ENCODE peak calls at places on chromosomes 16 and 17, in ten cellular contexts. T is psoas muscle; Q is ovary; M is neuronal stem cell; R is Peyer's patch; E is aorta; D is CD8-positive, alpha-beta T cell; F is right atrium auricular region; N is ascending aorta; L is kidney. W is an unnamed sample. For H3K9me3, the result is how much of the 10 kb centered on the place peaks cover.

GRCh38 chr17:51682115-51682514 is 421.8 kb downstream of the UTP18 start:
- DNase-seq in T (no peak), Q (no peak), M (no peak), R (no peak), E (no peak), D (no peak), F (no peak), N (no peak), L (no peak), W (no peak)

GRCh38 chr16:58638148-58639036 is 8.8 kb upstream of the CNOT1 start:
- DNase-seq in T (peak), Q (no peak), M (no peak), R (no peak), E (peak), D (no peak), F (no peak), N (no peak), L (peak), W (peak)

GRCh38 chr17:44071198-44071520 is 624 bp downstream of the G6PC3 start:
- DNase-seq in T (no peak), Q (no peak), M (no peak), R (no peak), E (no peak), D (no peak), F (no peak), N (peak), L (no peak), W (no peak)

GRCh38 chr16:57802635-57803412 is 533 bp upstream of the KIFC3 start:
- DNase-seq in T (no peak), Q (no peak), M (no peak), R (peak), E (no peak), D (no peak), F (no peak), N (no peak), L (peak), W (no peak)

GRCh38 chr16:27432600-27432957 is 30.6 kb downstream of the IL21R start:
- DNase-seq in T (no peak), Q (no peak), M (no peak), R (no peak), E (no peak), D (no peak), F (no peak), N (peak), L (no peak), W (no peak)

GRCh38 chr17:50542795-50543774 is 3.9 kb upstream of the SPATA20 start:
- DNase-seq in T (no peak), Q (no peak), M (no peak), R (peak), E (no peak), D (no peak), F (no peak), N (no peak), L (peak), W (peak)

GRCh38 chr16:9061358-9061813 is 30.1 kb upstream of the HAPSTR1 start:
- DNase-seq in T (no peak), Q (no peak), M (no peak), R (no peak), E (no peak), D (no peak), F (peak), N (peak), L (no peak), W (no peak)

GRCh38 chr17:17121162-17121561 is 78.9 kb downstream of the MPRIP start:
- DNase-seq in T (no peak), Q (no peak), M (no peak), R (no peak), E (no peak), D (no peak), F (no peak), N (no peak), L (peak), W (no peak)

GRCh38 chr16:57150682-57151330 is 35.0 kb downstream of the PSME3IP1 start:
- DNase-seq in T (no peak), Q (no peak), M (no peak), R (no peak), E (peak), D (no peak), F (no peak), N (no peak), L (no peak), W (no peak)

GRCh38 chr17:7081341-7082062 is 1.5 kb upstream of the CLEC10A start:
- DNase-seq in T (no peak), Q (no peak), M (no peak), R (no peak), E (peak), D (peak), F (no peak), N (peak), L (no peak), W (no peak)

GRCh38 chr17:978110-979093 is 1.2 kb downstream of the NXN start:
- DNase-seq in T (peak), Q (peak), M (peak), R (peak), E (peak), D (no peak), F (no peak), N (no peak), L (peak), W (peak)

GRCh38 chr16:7055443-7055842 is 277.2 kb upstream of the RBFOX1 start:
- DNase-seq in T (no peak), Q (no peak), M (no peak), R (no peak), E (no peak), D (no peak), F (no peak), N (no peak), L (no peak), W (no peak)

GRCh38 chr17:41784207-41784744 is 2.2 kb downstream of the JUP start:
- DNase-seq in T (no peak), Q (no peak), M (no peak), R (no peak), E (no peak), D (no peak), F (no peak), N (peak), L (peak), W (no peak)

GRCh38 chr17:51260960-51261958 is 913 bp downstream of the UTP18 start:
- DNase-seq in T (peak), Q (no peak), M (peak), R (peak), E (peak), D (peak), F (no peak), N (peak), L (peak), W (no peak)

GRCh38 chr16:8740775-8741355 is 56.6 kb downstream of the TMEM186 start:
- DNase-seq in T (no peak), Q (no peak), M (no peak), R (no peak), E (no peak), D (no peak), F (no peak), N (no peak), L (no peak), W (no peak)

GRCh38 chr16:57299009-57299718 is 14.7 kb upstream of the PLLP start:
- DNase-seq in T (peak), Q (no peak), M (no peak), R (peak), E (peak), D (no peak), F (no peak), N (peak), L (peak), W (peak)

GRCh38 chr16:1216296-1216619 is 8.8 kb downstream of the TPSG1 start:
- DNase-seq in T (no peak), Q (no peak), M (no peak), R (no peak), E (no peak), D (no peak), F (no peak), N (no peak), L (no peak), W (no peak)

DNA sequence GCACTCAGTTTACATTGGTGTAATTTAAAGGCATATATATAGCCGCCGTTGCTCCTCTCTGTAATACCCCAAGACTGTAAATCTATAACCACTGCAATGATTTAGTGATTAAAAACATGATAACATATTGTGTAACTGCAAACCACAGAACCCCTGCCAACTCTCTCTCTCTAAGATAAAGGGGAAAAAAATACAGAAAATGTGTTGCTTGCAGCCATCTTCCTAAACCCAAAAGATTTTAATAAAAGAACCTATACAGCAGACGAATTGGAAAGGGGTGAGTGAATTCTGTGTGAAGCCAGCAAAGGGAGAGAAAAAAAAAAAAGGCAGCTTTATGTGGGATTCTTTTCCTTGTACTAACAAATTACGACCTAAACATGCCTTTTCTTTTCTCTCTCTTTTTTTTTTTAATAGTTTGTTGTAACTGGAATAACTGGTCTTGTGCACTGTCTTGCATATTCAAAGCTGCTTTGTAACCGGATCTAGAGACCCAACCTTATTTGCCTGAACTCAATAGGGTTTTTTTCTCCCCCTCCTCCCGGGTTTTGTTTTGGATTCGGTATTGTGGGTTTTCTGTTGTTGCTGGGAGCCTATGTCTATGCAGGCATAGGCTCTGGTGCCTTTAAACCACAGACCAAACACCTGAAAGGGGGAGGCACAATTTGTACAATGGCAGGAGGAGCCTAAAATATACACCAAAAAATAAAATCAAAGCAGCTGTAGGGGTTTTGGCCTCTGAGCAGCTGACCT is 7.0 kb upstream of the ZFHX3 start:
- DNase-seq in T (no peak), Q (no peak), M (no peak), R (no peak), E (no peak), D (no peak), F (no peak), N (no peak), L (no peak), W (no peak)
- H3K4me3 ChIP-seq in T (peak), Q (no peak), M (peak), R (no peak), E (no peak), D (no peak), F (peak), N (peak), L (no peak), W (no peak)

GRCh38 chr16:66170989-66171388 is 195.5 kb upstream of the CDH5 start:
- DNase-seq in T (no peak), Q (no peak), M (no peak), R (no peak), E (no peak), D (no peak), F (no peak), N (no peak), L (no peak), W (no peak)

GRCh38 chr16:66167564-66168291 is 198.8 kb upstream of the CDH5 start:
- DNase-seq in T (no peak), Q (peak), M (no peak), R (no peak), E (no peak), D (no peak), F (peak), N (no peak), L (no peak), W (no peak)

GRCh38 chr16:66166451-66166850 is 200.0 kb upstream of the CDH5 start:
- DNase-seq in T (peak), Q (no peak), M (no peak), R (no peak), E (no peak), D (no peak), F (no peak), N (no peak), L (no peak), W (no peak)

GRCh38 chr16:66169817-66170216 is 196.7 kb upstream of the CDH5 start:
- DNase-seq in T (no peak), Q (no peak), M (no peak), R (no peak), E (no peak), D (no peak), F (peak), N (no peak), L (no peak), W (no peak)

DNA sequence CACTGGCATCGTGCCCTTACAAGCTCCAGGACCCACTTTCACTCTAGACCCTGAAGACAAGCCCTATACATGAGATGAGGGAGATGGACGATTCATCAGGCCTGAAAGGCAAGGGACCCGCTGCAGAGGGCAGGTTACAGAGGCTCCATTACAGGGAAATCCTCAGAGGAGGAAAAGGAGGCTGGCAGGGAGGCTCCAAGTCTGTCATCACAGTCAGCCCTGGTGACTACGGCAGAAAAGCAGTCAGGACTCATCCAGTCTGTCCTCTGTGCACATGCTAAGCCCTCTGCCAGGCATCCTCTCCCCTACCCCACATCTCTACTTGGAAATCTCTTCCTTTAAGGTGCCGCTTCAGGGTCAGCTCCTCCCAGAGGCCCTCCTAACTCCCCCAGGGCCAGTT is 197.7 kb upstream of the CDH5 start:
- DNase-seq in T (no peak), Q (no peak), M (no peak), R (no peak), E (no peak), D (no peak), F (peak), N (no peak), L (no peak), W (no peak)
- H3K9me3 ChIP-seq in T (under half), Q (under half), M (under half), R (under half), E (under half), D (under half), F (under half), N (under half), L (under half), W (under half)

DNA sequence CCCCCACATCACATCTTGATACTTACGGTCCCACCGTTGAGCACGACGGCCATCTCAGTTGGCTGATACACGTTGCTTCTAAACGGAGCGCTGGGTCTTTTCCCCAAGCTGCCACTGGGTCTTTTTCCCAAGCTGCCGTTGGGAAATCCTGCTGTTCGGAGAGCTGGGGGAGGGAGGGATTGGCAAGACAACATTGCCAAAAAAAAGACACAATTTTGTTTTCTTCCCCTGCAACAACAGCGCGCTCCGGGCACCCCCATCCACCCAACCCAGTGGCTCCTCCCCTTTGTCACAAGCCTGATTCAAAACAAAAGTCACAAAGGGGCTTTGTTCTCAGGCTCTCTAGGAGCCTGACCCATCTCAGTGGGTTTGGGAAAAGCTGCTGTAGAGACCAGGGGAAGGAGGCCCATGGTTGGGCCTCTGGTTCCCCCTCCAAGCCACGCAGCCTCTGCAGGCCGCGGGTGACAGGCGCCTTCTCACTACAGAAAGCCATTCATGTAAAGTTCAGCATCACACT is 22.8 kb downstream of the GPRC5B start:
- DNase-seq in T (no peak), Q (no peak), M (no peak), R (no peak), E (peak), D (no peak), F (no peak), N (no peak), L (no peak), W (no peak)
- H3K4me3 ChIP-seq in T (no peak), Q (no peak), M (peak), R (no peak), E (no peak), D (no peak), F (peak), N (no peak), L (no peak), W (no peak)

GRCh38 chr17:2063306-2064146 is 8.6 kb downstream of the HIC1 start:
- DNase-seq in T (peak), Q (peak), M (no peak), R (peak), E (peak), D (no peak), F (no peak), N (no peak), L (peak), W (no peak)
- H3K9me3 ChIP-seq in T (under half), Q (under half), M (under half), R (under half), E (under half), D (under half), F (under half), N (under half), L (under half), W (under half)

GRCh38 chr16:87027056-87027616 is 290.1 kb downstream of the C16orf95 start:
- DNase-seq in T (no peak), Q (no peak), M (no peak), R (no peak), E (peak), D (no peak), F (no peak), N (no peak), L (no peak), W (no peak)

GRCh38 chr16:87028481-87029320 is 288.5 kb downstream of the C16orf95 start:
- DNase-seq in T (no peak), Q (no peak), M (no peak), R (no peak), E (peak), D (no peak), F (no peak), N (no peak), L (no peak), W (no peak)

GRCh38 chr16:87025681-87026080 is 291.5 kb downstream of the C16orf95 start:
- DNase-seq in T (no peak), Q (no peak), M (no peak), R (no peak), E (no peak), D (no peak), F (no peak), N (no peak), L (no peak), W (no peak)
- H3K4me3 ChIP-seq in T (no peak), Q (no peak), M (no peak), R (no peak), E (no peak), D (no peak), F (no peak), N (no peak), L (no peak), W (no peak)

GRCh38 chr16:35562471-35562870 is 2103.1 kb downstream of the TP53TG3F start:
- DNase-seq in T (no peak), Q (no peak), M (no peak), R (no peak), E (no peak), D (no peak), F (no peak), N (no peak), L (no peak), W (no peak)

GRCh38 chr16:35557731-35558130 is 2098.3 kb downstream of the TP53TG3F start:
- DNase-seq in T (no peak), Q (no peak), M (no peak), R (no peak), E (no peak), D (no peak), F (no peak), N (no peak), L (no peak), W (no peak)

GRCh38 chr16:35560637-35560984 is 2101.2 kb downstream of the TP53TG3F start:
- DNase-seq in T (no peak), Q (no peak), M (no peak), R (no peak), E (no peak), D (no peak), F (no peak), N (no peak), L (no peak), W (no peak)

GRCh38 chr16:35561346-35561745 is 2101.9 kb downstream of the TP53TG3F start:
- DNase-seq in T (no peak), Q (no peak), M (no peak), R (no peak), E (no peak), D (no peak), F (no peak), N (no peak), L (no peak), W (no peak)

DNA sequence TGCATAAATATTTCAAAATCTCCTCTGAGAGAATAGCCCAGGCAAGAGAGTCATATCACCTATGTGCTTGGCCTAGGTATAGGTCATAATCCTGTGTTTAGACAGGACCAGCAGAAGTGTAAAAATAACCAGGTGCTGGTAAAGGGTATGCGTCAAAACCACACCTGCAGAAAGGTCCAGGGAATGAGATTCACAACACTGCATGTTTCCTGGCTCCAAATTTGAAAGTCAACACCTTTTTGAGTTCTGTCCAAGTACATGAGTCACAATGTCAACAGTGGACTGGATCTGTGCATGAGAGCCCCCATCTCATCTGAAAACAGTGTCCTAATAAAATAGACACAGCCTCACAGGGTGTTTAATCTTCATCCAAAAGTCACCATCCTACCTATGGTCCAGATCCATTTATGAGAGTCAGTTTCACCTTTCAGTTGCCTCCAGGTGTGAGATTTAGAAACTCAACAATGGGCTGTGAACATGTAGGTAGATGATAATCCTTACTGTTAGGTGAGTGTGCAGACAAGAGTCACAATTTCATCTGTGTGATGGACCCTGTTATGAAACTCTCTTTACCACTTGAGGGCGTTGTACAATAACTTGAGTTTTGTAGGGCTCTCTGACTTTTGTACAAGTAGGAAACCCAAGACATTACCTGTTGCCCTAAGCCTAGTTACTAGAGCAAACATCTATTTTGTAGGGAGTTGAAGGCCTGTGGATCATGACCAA is 2100.7 kb downstream of the TP53TG3F start:
- DNase-seq in T (no peak), Q (no peak), M (no peak), R (no peak), E (no peak), D (no peak), F (no peak), N (no peak), L (no peak), W (no peak)
- H3K9me3 ChIP-seq in T (under half), Q (under half), M (under half), R (under half), E (under half), D (under half), F (under half), N (under half), L (under half), W (under half)